ENCODE peak calls at places on chromosomes 4 and X, in six cellular contexts. Q, H, F, P, E and U are unnamed samples.
A peak's percentile ranks its signal among the peaks of the same experiment; 100 is the strongest.

GRCh38 chrX:67693928-67694327 is 150.1 kb downstream of the AR start:
- DNase-seq in E (no peak), H (no peak), Q (no peak), F (no peak), P (no peak), U (no peak)

GRCh38 chr4:89681219-89681618 is 155.7 kb downstream of the SNCA start:
- DNase-seq in E (no peak), F (no peak), Q (no peak), H (no peak), P (no peak), U (no peak)

GRCh38 chrX:9465380-9466114 is 689 bp downstream of the TBL1X start:
- DNase-seq in E (peak; percentile 13), H (no peak), F (peak; percentile 64), P (peak; percentile 39), Q (no peak), U (peak; percentile 51)

GRCh38 chrX:22392176-22392814 is 119.6 kb downstream of the CBLL2 start:
- DNase-seq in H (no peak), Q (no peak), E (no peak), F (no peak), P (no peak), U (no peak)

GRCh38 chrX:115017455-115017854 is at the start of gene IL13RA2:
- DNase-seq in H (no peak), E (no peak), P (no peak), Q (no peak), F (no peak), U (no peak)

GRCh38 chr4:141248029-141248428 is 27.3 kb downstream of the ZNF330 start:
- DNase-seq in F (peak; percentile 73), H (peak; percentile 52), E (peak; percentile 69), Q (no peak), P (no peak), U (peak; percentile 74)

GRCh38 chrX:23765449-23765848 is 17.5 kb upstream of the SAT1 start:
- DNase-seq in E (no peak), H (peak; percentile 36), F (no peak), Q (no peak), P (no peak), U (no peak)

GRCh38 chr4:80471701-80472100 is 136.2 kb downstream of the CFAP299 start:
- DNase-seq in F (peak; percentile 69), H (peak; percentile 12), Q (no peak), P (no peak), E (no peak), U (peak; percentile 63)

GRCh38 chr4:112284166-112284565 is 1.5 kb downstream of the TIFA start:
- DNase-seq in Q (no peak), F (no peak), E (no peak), H (peak; percentile 29), P (peak; percentile 28), U (no peak)

GRCh38 chr4:121358473-121358872 is 22.3 kb downstream of the QRFPR start:
- DNase-seq in P (no peak), Q (no peak), E (peak; percentile 19), H (peak; percentile 35), F (no peak), U (no peak)

GRCh38 chr4:113444386-113444785 is 317.2 kb downstream of the CAMK2D start:
- DNase-seq in Q (no peak), E (peak; percentile 45), F (no peak), H (peak; percentile 79), P (no peak), U (no peak)

GRCh38 chrX:2536974-2537373 is 36.2 kb upstream of the DHRSX start:
- DNase-seq in H (no peak), P (no peak), F (no peak), E (no peak), Q (no peak), U (no peak)

GRCh38 chr4:139177049-139177887 is at the start of gene ELF2:
- DNase-seq in E (peak; percentile 92), Q (no peak), H (peak; percentile 86), P (peak; percentile 90), F (peak; percentile 97), U (peak; percentile 95)

GRCh38 chr4:5365071-5366008 is 314.1 kb downstream of the STK32B start:
- DNase-seq in F (no peak), P (no peak), E (peak; percentile 20), Q (peak; percentile 93), H (peak; percentile 97), U (no peak)

GRCh38 chrX:13103914-13104274 is 59.5 kb upstream of the FAM9C start:
- DNase-seq in F (no peak), P (no peak), Q (no peak), H (no peak), E (no peak), U (no peak)

GRCh38 chr4:102064747-102065442 is 274.4 kb downstream of the BANK1 start:
- DNase-seq in F (no peak), E (peak; percentile 69), Q (no peak), H (no peak), P (no peak), U (no peak)

GRCh38 chrX:49172280-49172780 is 632 bp downstream of the PLP2 start:
- DNase-seq in F (peak; percentile 86), H (peak; percentile 70), E (peak; percentile 80), P (peak; percentile 83), Q (no peak), U (peak; percentile 84)

GRCh38 chr4:2798399-2799301 is 5.8 kb downstream of the SH3BP2 start:
- DNase-seq in E (no peak), F (peak; percentile 85), P (peak; percentile 78), H (no peak), Q (no peak), U (peak; percentile 88)

GRCh38 chrX:23792861-23793553 is 10.0 kb downstream of the SAT1 start:
- DNase-seq in P (no peak), Q (no peak), F (no peak), E (no peak), H (no peak), U (no peak)

GRCh38 chrX:148914783-148915182 is 414.4 kb downstream of the AFF2 start:
- DNase-seq in P (no peak), F (no peak), E (no peak), Q (no peak), H (no peak), U (no peak)

GRCh38 chrX:151974336-151975227 is at the start of gene GABRE:
- DNase-seq in P (peak; percentile 9), E (peak; percentile 23), F (peak; percentile 79), Q (no peak), H (peak; percentile 50), U (peak; percentile 56)

GRCh38 chr4:86543560-86544312 is 50.4 kb upstream of the PTPN13 start:
- DNase-seq in Q (no peak), F (no peak), H (peak; percentile 45), E (no peak), P (no peak), U (no peak)

GRCh38 chr4:139144911-139145551 is 32.0 kb downstream of the ELF2 start:
- DNase-seq in H (peak; percentile 1), Q (no peak), F (no peak), E (peak; percentile 30), P (no peak), U (no peak)

GRCh38 chrX:40157228-40158035 is 59.7 kb upstream of the BCOR start:
- DNase-seq in P (no peak), H (no peak), E (no peak), F (no peak), Q (no peak), U (no peak)

GRCh38 chr4:122450847-122451246 is 5.7 kb downstream of the IL2 start:
- DNase-seq in E (peak; percentile 23), H (peak; percentile 19), P (peak; percentile 34), Q (no peak), F (no peak), U (no peak)

GRCh38 chr4:148651991-148652390 is 209.8 kb upstream of the NR3C2 start:
- DNase-seq in P (no peak), Q (no peak), E (peak; percentile 5), H (no peak), F (no peak), U (no peak)

GRCh38 chr4:166065324-166065723 is 192.3 kb downstream of the TLL1 start:
- DNase-seq in H (no peak), F (no peak), E (no peak), Q (no peak), P (no peak), U (no peak)

GRCh38 chr4:147709999-147710398 is 21.9 kb upstream of the ARHGAP10 start:
- DNase-seq in E (no peak), Q (no peak), H (peak; percentile 78), F (no peak), P (no peak), U (no peak)

GRCh38 chr4:1842993-1843448 is 12.9 kb downstream of the LETM1 start:
- DNase-seq in F (no peak), E (peak; percentile 63), Q (no peak), P (no peak), H (peak; percentile 93), U (no peak)

GRCh38 chr4:150236626-150237025 is 158.4 kb downstream of the DCLK2 start:
- DNase-seq in P (no peak), Q (no peak), E (no peak), F (no peak), H (peak; percentile 77), U (no peak)

GRCh38 chrX:46576458-46576857 is 2.9 kb downstream of the CHST7 start:
- DNase-seq in Q (no peak), F (no peak), H (peak; percentile 43), P (no peak), E (no peak), U (no peak)

GRCh38 chrX:115901241-115901640 is 269.3 kb upstream of the AGTR2 start:
- DNase-seq in E (no peak), H (no peak), Q (no peak), P (no peak), F (no peak), U (no peak)

GRCh38 chrX:39445336-39445735 is 644.1 kb downstream of the MID1IP1 start:
- DNase-seq in F (no peak), E (no peak), Q (no peak), P (peak; percentile 68), H (no peak), U (no peak)

GRCh38 chrX:136750364-136750763 is 30.4 kb downstream of the ARHGEF6 start:
- DNase-seq in F (no peak), P (no peak), Q (no peak), E (no peak), H (no peak), U (no peak)